ENCODE peak calls at places on chromosomes 6 and 20, in six cellular contexts. V is stimulated activated CD8-positive, alpha-beta memory T cell treated with anti-CD3 and anti-CD28 coated beads, Interleukin-2, amount 100 ng/mL, for 1 hour; G is AG09309; M is H54; D is CMK; S is NCI-H460. W is an unnamed sample.

GRCh38 chr6:624979-625378 is 31.9 kb downstream of the HUS1B start:
- DNase-seq in V (no peak), G (no peak), M (no peak), D (no peak), S (no peak), W (no peak)

GRCh38 chr6:336159-337114 is 44.1 kb downstream of the DUSP22 start:
- DNase-seq in V (no peak), G (no peak), M (no peak), D (no peak), S (no peak), W (no peak)

GRCh38 chr20:63135411-63135810 is 80.5 kb downstream of the YTHDF1 start:
- DNase-seq in V (no peak), G (no peak), M (no peak), D (peak), S (no peak), W (no peak)

GRCh38 chr6:7249391-7249790 is 63.6 kb downstream of the SSR1 start:
- DNase-seq in V (no peak), G (no peak), M (no peak), D (no peak), S (no peak), W (no peak)

GRCh38 chr20:37839432-37839827 is 63.5 kb upstream of the VSTM2L start:
- DNase-seq in V (no peak), G (no peak), M (no peak), D (no peak), S (no peak), W (no peak)

GRCh38 chr20:44552950-44553908 is 29.1 kb upstream of the PKIG start:
- DNase-seq in V (no peak), G (peak), M (no peak), D (peak), S (no peak), W (no peak)

GRCh38 chr20:62761759-62762131 is 34.5 kb upstream of the MRGBP start:
- DNase-seq in V (no peak), G (no peak), M (no peak), D (no peak), S (no peak), W (no peak)

GRCh38 chr20:61640171-61640570 is 388.1 kb downstream of the CDH4 start:
- DNase-seq in V (no peak), G (no peak), M (no peak), D (no peak), S (no peak), W (no peak)

GRCh38 chr20:46677608-46678007 is 11.6 kb downstream of the TP53RK start:
- DNase-seq in V (no peak), G (no peak), M (no peak), D (no peak), S (no peak), W (no peak)

GRCh38 chr20:24694157-24694726 is 224.8 kb downstream of the SYNDIG1 start:
- DNase-seq in V (no peak), G (no peak), M (no peak), D (no peak), S (no peak), W (no peak)

GRCh38 chr20:13034115-13034514 is 25.3 kb downstream of the SPTLC3 start:
- DNase-seq in V (no peak), G (no peak), M (no peak), D (no peak), S (no peak), W (no peak)

GRCh38 chr20:50121858-50122271 is 8.9 kb upstream of the UBE2V1 start:
- DNase-seq in V (no peak), G (peak), M (peak), D (no peak), S (no peak), W (no peak)

GRCh38 chr6:118370722-118371121 is 177.4 kb upstream of the PLN start:
- DNase-seq in V (no peak), G (no peak), M (no peak), D (no peak), S (no peak), W (no peak)

GRCh38 chr20:6562111-6562510 is 205.4 kb upstream of the BMP2 start:
- DNase-seq in V (no peak), G (no peak), M (no peak), D (no peak), S (no peak), W (no peak)

GRCh38 chr6:89299451-89299850 is 15.6 kb downstream of the GABRR2 start:
- DNase-seq in V (no peak), G (no peak), M (peak), D (no peak), S (no peak), W (peak)

GRCh38 chr6:150087336-150087735 is 18.4 kb upstream of the ULBP3 start:
- DNase-seq in V (no peak), G (no peak), M (no peak), D (no peak), S (no peak), W (no peak)

GRCh38 chr20:31861346-31862156 is 8.8 kb downstream of the DUSP15 start:
- DNase-seq in V (peak), G (no peak), M (no peak), D (peak), S (peak), W (no peak)

GRCh38 chr6:69880570-69880969 is 14.2 kb downstream of the COL19A1 start:
- DNase-seq in V (no peak), G (no peak), M (no peak), D (no peak), S (no peak), W (no peak)

GRCh38 chr6:34867484-34867883 is 20.4 kb downstream of the TAF11 start:
- DNase-seq in V (no peak), G (no peak), M (no peak), D (no peak), S (no peak), W (peak)

GRCh38 chr6:41072836-41073202 is at the start of gene NFYA:
- DNase-seq in V (peak), G (peak), M (peak), D (no peak), S (no peak), W (peak)

GRCh38 chr20:60071965-60072364 is 113.7 kb downstream of the CDH26 start:
- DNase-seq in V (no peak), G (no peak), M (no peak), D (no peak), S (no peak), W (no peak)

GRCh38 chr6:3348821-3349220 is 90.1 kb downstream of the PSMG4 start:
- DNase-seq in V (no peak), G (no peak), M (no peak), D (no peak), S (no peak), W (no peak)

GRCh38 chr20:36303020-36303595 is 3.0 kb upstream of the DLGAP4 start:
- DNase-seq in V (no peak), G (no peak), M (no peak), D (no peak), S (no peak), W (no peak)

GRCh38 chr20:44395183-44395962 is 39.9 kb downstream of the HNF4A start:
- DNase-seq in V (no peak), G (no peak), M (no peak), D (no peak), S (no peak), W (no peak)

GRCh38 chr6:146240307-146240706 is 211.4 kb downstream of the GRM1 start:
- DNase-seq in V (no peak), G (no peak), M (no peak), D (no peak), S (no peak), W (no peak)

GRCh38 chr20:51768759-51769517 is 748 bp upstream of the ATP9A start:
- DNase-seq in V (no peak), G (no peak), M (no peak), D (no peak), S (no peak), W (no peak)

GRCh38 chr20:40254023-40254772 is 434.8 kb downstream of the MAFB start:
- DNase-seq in V (no peak), G (no peak), M (no peak), D (no peak), S (no peak), W (no peak)

GRCh38 chr6:38045701-38046305 is 226.3 kb downstream of the ZFAND3 start:
- DNase-seq in V (no peak), G (no peak), M (no peak), D (no peak), S (no peak), W (no peak)

GRCh38 chr6:158817298-158818007 is 1.7 kb downstream of the EZR start:
- DNase-seq in V (no peak), G (no peak), M (no peak), D (no peak), S (no peak), W (peak)

GRCh38 chr6:132712366-132712765 is 1.5 kb downstream of the VNN1 start:
- DNase-seq in V (no peak), G (no peak), M (peak), D (no peak), S (no peak), W (no peak)

GRCh38 chr6:16337280-16337975 is 99.0 kb downstream of the GMPR start:
- DNase-seq in V (no peak), G (peak), M (no peak), D (no peak), S (no peak), W (no peak)

GRCh38 chr20:56903858-56904257 is 274.8 kb downstream of the TFAP2C start:
- DNase-seq in V (no peak), G (no peak), M (no peak), D (no peak), S (no peak), W (no peak)

GRCh38 chr6:48474764-48475674 is 364.0 kb upstream of the PTCHD4 start:
- DNase-seq in V (no peak), G (no peak), M (no peak), D (no peak), S (no peak), W (no peak)

GRCh38 chr6:162675503-162675902 is 52.1 kb downstream of the PRKN start:
- DNase-seq in V (no peak), G (no peak), M (no peak), D (no peak), S (no peak), W (no peak)

GRCh38 chr6:41643899-41644269 is 5.6 kb downstream of the MDFI start:
- DNase-seq in V (no peak), G (no peak), M (no peak), D (no peak), S (no peak), W (no peak)

GRCh38 chr20:54431545-54431944 is 43.8 kb upstream of the DOK5 start:
- DNase-seq in V (no peak), G (peak), M (no peak), D (no peak), S (no peak), W (no peak)

GRCh38 chr6:15621203-15622044 is 41.4 kb downstream of the DTNBP1 start:
- DNase-seq in V (no peak), G (no peak), M (no peak), D (peak), S (no peak), W (no peak)

GRCh38 chr6:19836799-19837510 is at the start of gene ID4:
- DNase-seq in V (no peak), G (peak), M (peak), D (no peak), S (no peak), W (no peak)

GRCh38 chr6:72216222-72217106 is 330.1 kb downstream of the RIMS1 start:
- DNase-seq in V (no peak), G (no peak), M (no peak), D (no peak), S (no peak), W (no peak)

GRCh38 chr6:155770856-155771255 is 315.2 kb upstream of the NOX3 start:
- DNase-seq in V (no peak), G (no peak), M (no peak), D (no peak), S (no peak), W (no peak)

W was measured in SW 1271.